ENCODE peak calls at places on chromosomes 11 and 22, in five cellular contexts. I is A549, V is ascending aorta, K is hepatocyte, P is astrocyte. C is an unnamed sample.
A peak's percentile ranks its signal among the peaks of the same experiment; 100 is the strongest.

GRCh38 chr11:19087658-19088057 is 27.1 kb upstream of the MRGPRX2 start:
- DNase-seq in V (no peak), K (no peak), P (peak; percentile 88), I (no peak), C (no peak)

GRCh38 chr22:25534724-25535123 is 29.8 kb upstream of the GRK3 start:
- DNase-seq in V (no peak), P (no peak), K (no peak), I (no peak), C (no peak)

GRCh38 chr22:19419086-19419463 is 12.5 kb downstream of the HIRA start:
- DNase-seq in K (no peak), I (no peak), V (no peak), P (no peak), C (no peak)

GRCh38 chr22:35601013-35601580 is 16.0 kb downstream of the MB start:
- DNase-seq in K (no peak), I (no peak), P (no peak), V (no peak), C (no peak)

GRCh38 chr11:64366751-64367150 is 7.8 kb downstream of the RPS6KA4 start:
- DNase-seq in K (no peak), V (no peak), I (no peak), P (peak; percentile 29), C (no peak)

GRCh38 chr22:33451851-33452469 is 393.8 kb upstream of the SYN3 start:
- DNase-seq in K (no peak), V (no peak), I (no peak), P (no peak), C (no peak)

GRCh38 chr22:19463491-19464469 is 15.2 kb downstream of the UFD1 start:
- DNase-seq in I (no peak), K (no peak), P (peak; percentile 41), V (no peak), C (no peak)

GRCh38 chr22:36860821-36861659 is at the start of gene NCF4:
- DNase-seq in V (peak; percentile 60), K (no peak), P (no peak), I (no peak), C (no peak)

GRCh38 chr11:66419825-66420224 is 1.0 kb upstream of the NPAS4 start:
- DNase-seq in V (no peak), K (no peak), I (no peak), P (no peak), C (no peak)

GRCh38 chr22:27149886-27150529 is 492.6 kb downstream of the MIAT start:
- DNase-seq in I (no peak), K (no peak), V (no peak), P (peak; percentile 59), C (no peak)

GRCh38 chr22:35591696-35592417 is 25.3 kb downstream of the MB start:
- DNase-seq in P (no peak), K (no peak), V (no peak), I (no peak), C (no peak)

GRCh38 chr22:26302726-26303125 is 126.3 kb upstream of the ASPHD2 start:
- DNase-seq in K (no peak), P (no peak), V (no peak), I (no peak), C (no peak)

GRCh38 chr22:20299736-20300136 is 20.1 kb downstream of the DGCR6L start:
- DNase-seq in K (peak; percentile 66), P (no peak), V (no peak), I (no peak), C (no peak)

GRCh38 chr11:44670814-44671213 is 55.9 kb upstream of the TSPAN18 start:
- DNase-seq in P (no peak), V (no peak), K (no peak), I (no peak), C (no peak)

GRCh38 chr22:50470491-50470890 is 4.3 kb downstream of the SBF1 start:
- DNase-seq in V (no peak), P (no peak), I (no peak), K (no peak), C (no peak)

GRCh38 chr11:64858467-64859401 is 14.3 kb upstream of the CDC42BPG start:
- DNase-seq in I (no peak), V (no peak), K (no peak), P (no peak), C (peak; percentile 68)

DNA sequence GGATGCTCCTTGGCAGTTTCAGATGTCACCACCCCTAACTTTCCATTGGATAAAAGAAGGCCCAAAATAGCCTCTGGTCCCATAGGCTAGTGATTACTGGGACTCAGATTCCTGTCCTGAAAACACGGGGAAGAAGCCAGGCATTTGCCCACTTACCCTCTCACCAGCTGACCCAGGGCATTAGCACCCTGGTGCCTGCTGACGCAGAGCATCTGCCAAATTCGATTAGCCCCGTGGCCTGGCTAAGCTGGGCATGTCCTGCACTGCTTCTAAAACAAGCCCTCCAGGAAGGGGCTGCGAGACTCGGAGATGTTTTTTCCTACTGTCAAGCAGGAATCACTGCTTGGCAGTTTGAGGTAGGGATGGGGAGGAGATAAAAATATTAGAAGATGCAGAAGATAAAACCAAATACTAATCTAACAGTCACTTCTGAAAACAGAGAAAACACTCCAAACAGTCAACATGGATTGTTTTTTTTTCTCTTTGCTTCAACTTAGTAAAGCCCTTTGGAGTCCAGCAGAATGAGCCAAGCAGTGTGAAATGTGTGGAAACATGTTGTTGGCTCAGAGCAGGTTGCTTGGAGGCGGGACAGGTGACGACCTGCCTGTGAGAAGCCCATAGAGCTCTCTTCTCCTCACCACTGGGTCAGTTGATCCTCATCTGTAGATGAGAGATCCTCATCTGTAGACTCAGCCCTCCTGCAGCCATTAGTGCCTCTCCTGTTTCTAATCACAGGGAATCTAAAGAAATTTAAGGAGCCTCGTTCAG is 54.0 kb downstream of the BDNF start:
- DNase-seq in I (no peak), P (no peak), K (no peak), V (no peak), C (no peak)
- H3K27ac ChIP-seq in I (no peak overlapping the region), P (no peak overlapping the region), K (no peak overlapping the region), V (no peak overlapping the region), C (no peak overlapping the region)

DNA sequence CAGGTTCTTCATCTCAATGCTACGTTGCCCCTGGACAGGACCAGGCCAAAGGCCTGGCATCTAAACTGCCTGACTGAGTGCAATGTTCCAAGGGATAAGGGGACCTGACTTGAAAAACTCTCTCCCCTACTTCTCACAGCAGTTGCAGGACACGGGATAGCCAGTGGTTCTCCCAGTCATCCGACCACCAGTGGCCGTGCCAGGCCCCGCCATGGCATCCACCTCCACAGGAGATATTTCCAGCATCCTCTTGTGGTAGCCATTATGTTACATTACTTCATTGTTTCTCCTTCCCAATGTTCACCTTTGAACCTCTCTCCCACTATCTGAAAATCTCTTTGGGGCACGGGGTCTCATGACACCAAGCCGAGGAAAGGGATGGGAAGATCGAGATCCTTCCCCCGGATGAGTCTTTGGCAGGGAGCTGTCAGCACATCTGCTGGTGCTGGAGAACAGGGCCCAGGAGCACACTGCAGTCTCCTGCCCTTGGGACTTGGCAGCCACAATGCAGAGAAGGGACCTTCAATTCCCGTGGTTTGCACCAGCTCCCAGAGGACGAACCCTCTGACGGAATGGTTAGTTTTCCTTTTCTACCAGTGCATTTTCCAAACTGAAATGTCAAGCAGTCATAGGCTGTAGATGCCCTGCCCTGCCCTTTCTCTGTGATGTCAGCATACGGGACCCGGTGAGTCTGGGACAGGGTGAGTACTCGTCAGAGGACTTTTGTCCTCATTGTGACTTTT is 121.2 kb downstream of the ETS1 start:
- DNase-seq in I (no peak), K (no peak), V (no peak), P (no peak), C (no peak)
- H3K4me1 ChIP-seq in I (peaks cover 22% of the 10 kb centered on the region), K (peaks cover 27% of the 10 kb centered on the region), V (peaks cover 11% of the 10 kb centered on the region), P (peaks cover 55% of the 10 kb centered on the region), C (peaks cover 100% of the 10 kb centered on the region)

GRCh38 chr11:47847537-47847891 is 636 bp downstream of the NUP160 start:
- DNase-seq in V (no peak), K (no peak), I (no peak), P (no peak), C (no peak)

GRCh38 chr11:47848636-47849155 is 546 bp upstream of the NUP160 start:
- DNase-seq in I (no peak), K (no peak), P (no peak), V (no peak), C (no peak)

GRCh38 chr11:47850337-47850736 is 2.2 kb upstream of the NUP160 start:
- DNase-seq in P (no peak), V (no peak), I (no peak), K (no peak), C (peak; percentile 27)

GRCh38 chr11:47847892-47848635 is at the start of gene NUP160:
- DNase-seq in V (peak; percentile 32), P (peak; percentile 30), I (peak; percentile 79), K (peak; percentile 86), C (peak; percentile 81)

DNA sequence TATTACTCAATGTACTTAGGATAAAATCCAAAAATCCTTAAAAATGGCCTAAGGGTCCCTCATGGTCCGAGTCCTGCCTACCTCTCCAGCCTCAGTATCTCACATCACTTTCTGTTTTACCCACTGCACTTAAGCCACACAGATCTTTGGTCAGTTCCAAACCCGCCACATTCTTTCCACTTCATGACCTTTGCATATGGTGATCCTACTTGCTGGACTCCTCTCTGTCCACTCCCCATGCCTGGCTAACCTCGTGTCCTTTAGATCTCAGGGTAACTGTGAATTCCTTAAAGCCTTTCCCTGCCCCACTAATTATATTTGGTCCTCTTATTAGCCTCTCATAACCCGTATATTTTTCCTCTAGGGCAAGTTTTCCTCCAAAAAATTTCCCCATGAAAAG is 1.2 kb downstream of the NUP160 start:
- DNase-seq in P (no peak), I (no peak), V (no peak), K (no peak), C (no peak)
- H3K27ac ChIP-seq in P (no peak overlapping the region), I (peak overlapping the region; percentile 97), V (no peak overlapping the region), K (peak overlapping the region; percentile 98), C (peak overlapping the region; percentile 28)

GRCh38 chr11:34252651-34253050 is 105.2 kb downstream of the ABTB2 start:
- DNase-seq in V (no peak), K (no peak), P (no peak), I (no peak), C (no peak)

GRCh38 chr11:34249439-34250073 is 108.3 kb downstream of the ABTB2 start:
- DNase-seq in P (no peak), I (no peak), K (no peak), V (no peak), C (no peak)

GRCh38 chr11:34251640-34251980 is 106.2 kb downstream of the ABTB2 start:
- DNase-seq in I (no peak), K (no peak), V (no peak), P (peak; percentile 53), C (no peak)

GRCh38 chr11:34252015-34252414 is 105.8 kb downstream of the ABTB2 start:
- DNase-seq in P (no peak), I (no peak), K (no peak), V (no peak), C (no peak)

DNA sequence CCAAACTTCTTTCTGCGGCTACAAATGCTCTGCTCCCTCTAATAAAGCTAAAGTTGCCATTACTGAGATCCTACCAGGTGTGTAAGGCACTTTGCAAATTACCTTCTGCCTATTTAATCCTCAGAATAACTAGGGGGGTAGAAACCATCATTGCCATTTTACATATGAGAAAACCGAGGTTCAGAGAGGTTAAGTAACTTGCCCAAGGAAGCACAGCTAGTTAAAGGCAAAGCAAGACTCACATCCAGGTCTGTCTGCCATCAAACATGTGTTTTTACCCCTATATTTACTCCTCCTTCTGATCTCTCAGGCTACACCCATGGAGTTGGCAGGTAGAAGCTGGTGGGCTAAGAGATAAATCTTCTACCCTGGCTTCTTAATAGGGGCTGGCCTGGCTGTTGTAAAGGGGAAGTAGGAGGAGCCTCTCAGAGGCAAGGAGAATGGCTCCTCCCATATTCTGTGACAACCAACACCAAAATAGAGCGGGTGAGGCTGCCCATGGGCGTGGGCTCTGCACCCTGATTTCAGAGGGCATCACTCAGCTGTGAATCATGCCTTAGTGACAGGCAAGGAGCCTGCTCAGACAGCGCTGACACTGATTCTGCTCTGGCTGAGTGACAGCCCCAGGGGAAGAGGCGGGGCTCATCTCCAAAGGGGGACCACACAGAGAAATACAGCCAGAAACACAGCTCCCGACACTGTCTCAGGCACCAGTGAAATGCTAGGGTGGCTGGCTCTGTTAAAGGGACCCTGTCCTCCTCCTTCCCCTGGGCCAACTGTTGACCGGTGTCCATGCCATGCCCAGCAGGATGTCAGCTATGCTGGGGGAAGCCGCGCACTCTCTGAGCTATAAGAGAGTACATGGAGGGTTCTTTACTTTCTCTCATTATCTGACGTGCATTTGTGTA is 106.8 kb downstream of the ABTB2 start:
- DNase-seq in I (peak; percentile 71), P (no peak), K (peak; percentile 18), V (peak; percentile 37), C (peak; percentile 72)
- H3K4me1 ChIP-seq in I (peaks cover 63% of the 10 kb centered on the region), P (peaks cover 17% of the 10 kb centered on the region), K (peaks cover under 1% of the 10 kb centered on the region), V (peaks cover 3% of the 10 kb centered on the region), C (peaks cover 50% of the 10 kb centered on the region)

C was measured in CD8-positive, alpha-beta memory T cell.